ENCODE peak calls at places on chromosome 10, in nine cellular contexts. One of them, this sample, is unnamed. For H3K4me1 and H3K27me3, the result is how much of the 10 kb centered on the place peaks cover.

GRCh38 chr10:58179238-58179637 is 88.5 kb downstream of the IPMK start:
- DNase-seq in IMR-90: peak
- DNase-seq in gastrocnemius medialis: no peak
- DNase-seq in transverse colon: no peak
- DNase-seq in heart left ventricle: no peak
- DNase-seq in body of pancreas: no peak
- DNase-seq in ovary: no peak
- DNase-seq in sigmoid colon: no peak
- DNase-seq in H1: no peak
- DNase-seq in this sample: no peak

GRCh38 chr10:123463176-123463575 is 203.0 kb upstream of the GPR26 start:
- DNase-seq in IMR-90: no peak
- DNase-seq in gastrocnemius medialis: no peak
- DNase-seq in transverse colon: no peak
- DNase-seq in heart left ventricle: no peak
- DNase-seq in body of pancreas: no peak
- DNase-seq in ovary: no peak
- DNase-seq in sigmoid colon: no peak
- DNase-seq in H1: no peak
- DNase-seq in this sample: no peak

GRCh38 chr10:129711261-129711660 is 244.2 kb downstream of the MGMT start:
- DNase-seq in IMR-90: no peak
- DNase-seq in gastrocnemius medialis: no peak
- DNase-seq in transverse colon: no peak
- DNase-seq in heart left ventricle: no peak
- DNase-seq in body of pancreas: no peak
- DNase-seq in ovary: no peak
- DNase-seq in sigmoid colon: no peak
- DNase-seq in H1: no peak
- DNase-seq in this sample: peak

GRCh38 chr10:113480828-113481502 is 71.9 kb upstream of the HABP2 start:
- DNase-seq in IMR-90: no peak
- DNase-seq in gastrocnemius medialis: no peak
- DNase-seq in transverse colon: no peak
- DNase-seq in heart left ventricle: no peak
- DNase-seq in body of pancreas: peak
- DNase-seq in ovary: no peak
- DNase-seq in sigmoid colon: no peak
- DNase-seq in H1: no peak
- DNase-seq in this sample: no peak

GRCh38 chr10:93436577-93436976 is 45.6 kb downstream of the MYOF start:
- DNase-seq in IMR-90: peak
- DNase-seq in gastrocnemius medialis: peak
- DNase-seq in transverse colon: peak
- DNase-seq in heart left ventricle: peak
- DNase-seq in body of pancreas: no peak
- DNase-seq in ovary: peak
- DNase-seq in sigmoid colon: peak
- DNase-seq in H1: no peak
- DNase-seq in this sample: no peak

GRCh38 chr10:1297566-1298301 is 241.5 kb downstream of the WDR37 start:
- DNase-seq in IMR-90: no peak
- DNase-seq in gastrocnemius medialis: no peak
- DNase-seq in transverse colon: no peak
- DNase-seq in heart left ventricle: no peak
- DNase-seq in body of pancreas: no peak
- DNase-seq in ovary: no peak
- DNase-seq in sigmoid colon: no peak
- DNase-seq in H1: peak
- DNase-seq in this sample: no peak

GRCh38 chr10:57992321-57993077 is 275.2 kb downstream of the IPMK start:
- DNase-seq in IMR-90: peak
- DNase-seq in gastrocnemius medialis: no peak
- DNase-seq in transverse colon: no peak
- DNase-seq in heart left ventricle: no peak
- DNase-seq in body of pancreas: peak
- DNase-seq in ovary: no peak
- DNase-seq in sigmoid colon: no peak
- DNase-seq in H1: peak
- DNase-seq in this sample: no peak

GRCh38 chr10:83214178-83214577 is 925.1 kb upstream of the GHITM start:
- DNase-seq in IMR-90: no peak
- DNase-seq in gastrocnemius medialis: no peak
- DNase-seq in transverse colon: no peak
- DNase-seq in heart left ventricle: no peak
- DNase-seq in body of pancreas: no peak
- DNase-seq in ovary: no peak
- DNase-seq in sigmoid colon: no peak
- DNase-seq in H1: no peak
- DNase-seq in this sample: no peak

GRCh38 chr10:99368646-99369045 is 39.5 kb downstream of the CNNM1 start:
- DNase-seq in IMR-90: peak
- DNase-seq in gastrocnemius medialis: no peak
- DNase-seq in transverse colon: no peak
- DNase-seq in heart left ventricle: no peak
- DNase-seq in body of pancreas: no peak
- DNase-seq in ovary: no peak
- DNase-seq in sigmoid colon: no peak
- DNase-seq in H1: no peak
- DNase-seq in this sample: no peak

GRCh38 chr10:47021850-47022249 is 110.6 kb downstream of the PTPN20 start:
- DNase-seq in IMR-90: no peak
- DNase-seq in gastrocnemius medialis: no peak
- DNase-seq in transverse colon: no peak
- DNase-seq in heart left ventricle: no peak
- DNase-seq in body of pancreas: no peak
- DNase-seq in ovary: no peak
- DNase-seq in sigmoid colon: no peak
- DNase-seq in H1: no peak
- DNase-seq in this sample: no peak

GRCh38 chr10:13930123-13930522 is 343.4 kb downstream of the PRPF18 start:
- DNase-seq in IMR-90: no peak
- DNase-seq in gastrocnemius medialis: no peak
- DNase-seq in transverse colon: no peak
- DNase-seq in heart left ventricle: no peak
- DNase-seq in body of pancreas: no peak
- DNase-seq in ovary: no peak
- DNase-seq in sigmoid colon: no peak
- DNase-seq in H1: no peak
- DNase-seq in this sample: no peak

GRCh38 chr10:3295501-3296005 is 123.0 kb upstream of the PITRM1 start:
- DNase-seq in IMR-90: no peak
- DNase-seq in gastrocnemius medialis: no peak
- DNase-seq in transverse colon: no peak
- DNase-seq in heart left ventricle: no peak
- DNase-seq in body of pancreas: no peak
- DNase-seq in ovary: no peak
- DNase-seq in sigmoid colon: no peak
- DNase-seq in H1: no peak
- DNase-seq in this sample: no peak

GRCh38 chr10:35300063-35300699 is 36.1 kb upstream of the CCNY start:
- DNase-seq in IMR-90: peak
- DNase-seq in gastrocnemius medialis: peak
- DNase-seq in transverse colon: peak
- DNase-seq in heart left ventricle: peak
- DNase-seq in body of pancreas: no peak
- DNase-seq in ovary: no peak
- DNase-seq in sigmoid colon: peak
- DNase-seq in H1: peak
- DNase-seq in this sample: no peak

GRCh38 chr10:26721561-26721960 is 24.1 kb downstream of the PDSS1 start:
- DNase-seq in IMR-90: no peak
- DNase-seq in gastrocnemius medialis: no peak
- DNase-seq in transverse colon: no peak
- DNase-seq in heart left ventricle: no peak
- DNase-seq in body of pancreas: no peak
- DNase-seq in ovary: no peak
- DNase-seq in sigmoid colon: no peak
- DNase-seq in H1: no peak
- DNase-seq in this sample: no peak

GRCh38 chr10:52249850-52250395 is 64.2 kb upstream of the DKK1 start:
- DNase-seq in IMR-90: no peak
- DNase-seq in gastrocnemius medialis: no peak
- DNase-seq in transverse colon: no peak
- DNase-seq in heart left ventricle: no peak
- DNase-seq in body of pancreas: no peak
- DNase-seq in ovary: no peak
- DNase-seq in sigmoid colon: no peak
- DNase-seq in H1: no peak
- DNase-seq in this sample: no peak

GRCh38 chr10:31749293-31749692 is 179.3 kb downstream of the ARHGAP12 start:
- DNase-seq in IMR-90: peak
- DNase-seq in gastrocnemius medialis: no peak
- DNase-seq in transverse colon: no peak
- DNase-seq in heart left ventricle: peak
- DNase-seq in body of pancreas: peak
- DNase-seq in ovary: no peak
- DNase-seq in sigmoid colon: no peak
- DNase-seq in H1: no peak
- DNase-seq in this sample: no peak

GRCh38 chr10:113960617-113961260 is 82.9 kb upstream of the ADRB1 start:
- DNase-seq in IMR-90: no peak
- DNase-seq in gastrocnemius medialis: no peak
- DNase-seq in transverse colon: peak
- DNase-seq in heart left ventricle: no peak
- DNase-seq in body of pancreas: no peak
- DNase-seq in ovary: no peak
- DNase-seq in sigmoid colon: no peak
- DNase-seq in H1: peak
- DNase-seq in this sample: no peak

GRCh38 chr10:4825868-4826787 is at the start of gene AKR1E2:
- DNase-seq in IMR-90: peak
- DNase-seq in gastrocnemius medialis: peak
- DNase-seq in transverse colon: peak
- DNase-seq in heart left ventricle: peak
- DNase-seq in body of pancreas: peak
- DNase-seq in ovary: peak
- DNase-seq in sigmoid colon: peak
- DNase-seq in H1: peak
- DNase-seq in this sample: peak

GRCh38 chr10:110852897-110853296 is 18.8 kb upstream of the PDCD4 start:
- DNase-seq in IMR-90: no peak
- DNase-seq in gastrocnemius medialis: no peak
- DNase-seq in transverse colon: no peak
- DNase-seq in heart left ventricle: no peak
- DNase-seq in body of pancreas: no peak
- DNase-seq in ovary: no peak
- DNase-seq in sigmoid colon: no peak
- DNase-seq in H1: no peak
- DNase-seq in this sample: no peak
- H3K4me1 ChIP-seq in IMR-90: under half
- H3K4me1 ChIP-seq in gastrocnemius medialis: under half
- H3K4me1 ChIP-seq in transverse colon: under half
- H3K4me1 ChIP-seq in heart left ventricle: under half
- H3K4me1 ChIP-seq in body of pancreas: half or more
- H3K4me1 ChIP-seq in ovary: under half
- H3K4me1 ChIP-seq in sigmoid colon: under half
- H3K4me1 ChIP-seq in H1: under half
- H3K4me1 ChIP-seq in this sample: under half

DNA sequence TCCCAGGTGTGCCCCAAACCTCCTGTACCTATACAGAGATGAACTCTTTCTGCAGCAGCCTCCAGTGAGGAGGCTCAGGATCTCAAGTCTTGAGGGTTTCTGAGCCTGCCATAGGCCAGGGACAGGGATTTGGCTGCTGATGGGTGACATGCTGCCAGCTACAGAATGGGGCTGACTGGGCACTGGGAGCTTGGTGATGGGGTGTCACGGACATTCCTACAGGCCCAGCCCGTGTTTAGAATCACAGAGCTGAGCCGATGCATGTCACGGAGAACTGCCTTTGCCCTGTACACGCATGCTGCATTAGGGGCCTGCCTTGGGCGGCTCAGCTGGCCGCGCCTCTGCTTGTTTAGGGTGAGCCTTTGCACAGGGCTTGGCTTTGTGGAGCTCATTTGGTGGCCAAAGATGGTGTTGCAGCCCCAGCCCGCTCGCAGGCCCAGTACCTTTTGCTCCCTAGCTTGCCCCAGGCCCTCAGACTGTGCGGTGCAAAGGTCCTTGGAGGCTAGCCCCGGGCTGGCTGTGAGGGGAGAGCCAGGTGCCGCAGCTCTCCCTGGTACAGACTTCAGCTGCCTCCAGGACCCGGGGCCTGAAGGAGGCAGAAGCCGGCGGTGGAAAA is 108.4 kb upstream of the BTBD16 start:
- DNase-seq in IMR-90: no peak
- DNase-seq in gastrocnemius medialis: no peak
- DNase-seq in transverse colon: peak
- DNase-seq in heart left ventricle: peak
- DNase-seq in body of pancreas: no peak
- DNase-seq in ovary: no peak
- DNase-seq in sigmoid colon: no peak
- DNase-seq in H1: no peak
- DNase-seq in this sample: no peak
- H3K27me3 ChIP-seq in IMR-90: under half
- H3K27me3 ChIP-seq in gastrocnemius medialis: under half
- H3K27me3 ChIP-seq in transverse colon: under half
- H3K27me3 ChIP-seq in heart left ventricle: under half
- H3K27me3 ChIP-seq in body of pancreas: under half
- H3K27me3 ChIP-seq in ovary: under half
- H3K27me3 ChIP-seq in sigmoid colon: under half
- H3K27me3 ChIP-seq in H1: under half
- H3K27me3 ChIP-seq in this sample: under half

DNA sequence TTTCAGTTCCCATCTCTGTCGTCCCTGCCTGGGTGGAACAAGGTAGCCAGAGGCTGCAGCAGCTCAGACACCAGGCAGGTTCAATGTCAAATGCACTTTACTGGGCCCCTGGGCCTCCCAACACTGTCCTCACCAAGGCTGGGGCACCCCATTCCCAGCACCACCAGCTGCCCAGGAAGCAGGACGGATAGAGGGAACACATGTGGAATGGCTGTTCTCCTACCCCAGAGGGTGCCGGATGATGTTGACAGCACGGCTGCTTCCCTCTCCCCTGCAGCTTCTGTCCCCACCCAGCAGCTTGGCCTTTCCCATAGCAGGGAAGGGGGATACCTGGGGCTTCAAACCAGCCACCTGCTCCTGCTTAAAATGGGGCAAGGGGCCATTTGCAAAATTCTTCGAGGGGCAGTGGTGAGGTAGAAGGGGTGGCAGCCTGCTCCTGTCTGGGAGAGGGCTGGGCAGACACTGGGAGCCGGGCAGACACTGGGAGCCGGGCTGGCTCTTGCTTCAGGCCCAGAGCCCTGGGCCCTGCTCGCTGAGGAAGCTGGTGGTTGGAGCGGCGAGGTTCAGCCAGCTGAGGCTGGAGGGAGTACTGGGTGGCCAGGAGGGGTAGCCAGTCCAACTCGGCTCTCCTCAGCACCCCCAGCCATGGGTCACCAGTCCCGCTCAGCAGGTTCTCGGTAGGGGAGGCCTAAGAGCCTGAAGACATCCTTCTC is 9.1 kb downstream of the POLL start:
- DNase-seq in IMR-90: no peak
- DNase-seq in gastrocnemius medialis: no peak
- DNase-seq in transverse colon: no peak
- DNase-seq in heart left ventricle: no peak
- DNase-seq in body of pancreas: peak
- DNase-seq in ovary: no peak
- DNase-seq in sigmoid colon: no peak
- DNase-seq in H1: no peak
- DNase-seq in this sample: no peak
- TF ChIP-seq POLR2A in IMR-90: no peak
- TF ChIP-seq POLR2A in gastrocnemius medialis: no peak
- TF ChIP-seq POLR2A in transverse colon: no peak
- TF ChIP-seq POLR2A in heart left ventricle: no peak
- TF ChIP-seq POLR2A in body of pancreas: no peak
- TF ChIP-seq POLR2A in ovary: no peak
- TF ChIP-seq POLR2A in sigmoid colon: no peak
- TF ChIP-seq POLR2A in H1: no peak
- TF ChIP-seq POLR2A in this sample: no peak

GRCh38 chr10:71745659-71746250 is 26.2 kb upstream of the C10orf105 start:
- DNase-seq in IMR-90: no peak
- DNase-seq in gastrocnemius medialis: no peak
- DNase-seq in transverse colon: no peak
- DNase-seq in heart left ventricle: no peak
- DNase-seq in body of pancreas: no peak
- DNase-seq in ovary: no peak
- DNase-seq in sigmoid colon: no peak
- DNase-seq in H1: no peak
- DNase-seq in this sample: no peak
- H3K4me1 ChIP-seq in IMR-90: under half
- H3K4me1 ChIP-seq in gastrocnemius medialis: under half
- H3K4me1 ChIP-seq in transverse colon: under half
- H3K4me1 ChIP-seq in heart left ventricle: half or more
- H3K4me1 ChIP-seq in body of pancreas: under half
- H3K4me1 ChIP-seq in ovary: under half
- H3K4me1 ChIP-seq in sigmoid colon: half or more
- H3K4me1 ChIP-seq in H1: under half
- H3K4me1 ChIP-seq in this sample: half or more

This sample was measured in vagina.